ENCODE peak calls at places on chromosomes 4 and X, in five cellular contexts. Z is cerebellar cortex; B is retinal pigment epithelial cell; J is stimulated activated CD8-positive, alpha-beta memory T cell treated with anti-CD3 and anti-CD28 coated beads, Interleukin-15, amount 100 ng/mL, for 24 hours; N is HCT116. C is an unnamed sample.

GRCh38 chr4:149983931-149984330 is 94.3 kb upstream of the DCLK2 start:
- DNase-seq in B (no peak), J (no peak), N (no peak), Z (no peak), C (no peak)

GRCh38 chr4:56683455-56683854 is 2.4 kb upstream of the HOPX start:
- DNase-seq in B (no peak), N (no peak), Z (no peak), J (no peak), C (no peak)

GRCh38 chr4:42078184-42078801 is 74.2 kb downstream of the BEND4 start:
- DNase-seq in N (no peak), Z (no peak), J (no peak), B (no peak), C (no peak)

GRCh38 chr4:83316459-83317170 is 18.0 kb downstream of the HPSE start:
- DNase-seq in J (no peak), B (no peak), N (no peak), Z (no peak), C (no peak)

GRCh38 chrX:75989806-75990590 is 182.9 kb upstream of the PBDC1 start:
- DNase-seq in Z (no peak), B (no peak), N (no peak), J (no peak), C (no peak)

GRCh38 chr4:159047478-159048165 is 55.3 kb upstream of the RAPGEF2 start:
- DNase-seq in N (no peak), J (no peak), Z (peak; percentile 2), B (no peak), C (no peak)

GRCh38 chr4:3145251-3145908 is 70.9 kb downstream of the HTT start:
- DNase-seq in B (no peak), N (no peak), Z (peak; percentile 30), J (no peak), C (no peak)

GRCh38 chr4:77002321-77002720 is 52.8 kb downstream of the SEPTIN11 start:
- DNase-seq in Z (no peak), N (no peak), B (peak; percentile 64), J (no peak), C (no peak)

GRCh38 chr4:118921736-118922135 is 33.1 kb downstream of the SYNPO2 start:
- DNase-seq in Z (peak; percentile 2), J (no peak), B (no peak), N (no peak), C (no peak)

GRCh38 chrX:45515262-45516215 is 314.9 kb upstream of the DIPK2B start:
- DNase-seq in Z (peak; percentile 22), N (peak; percentile 62), B (peak; percentile 58), J (no peak), C (no peak)

GRCh38 chrX:140817943-140818342 is 108.4 kb downstream of the LINC00632 start:
- DNase-seq in J (no peak), Z (peak; percentile 0), B (no peak), N (no peak), C (no peak)

GRCh38 chrX:150512426-150512825 is 56.0 kb upstream of the MTM1 start:
- DNase-seq in N (no peak), J (no peak), B (no peak), Z (no peak), C (no peak)

GRCh38 chr4:67198757-67199156 is 346.5 kb downstream of the CENPC start:
- DNase-seq in B (peak; percentile 73), Z (peak; percentile 20), N (no peak), J (no peak), C (no peak)

GRCh38 chr4:180028682-180029081 is 2214.5 kb upstream of the TENM3 start:
- DNase-seq in N (peak; percentile 33), J (no peak), Z (peak; percentile 51), B (no peak), C (no peak)

GRCh38 chr4:14871676-14872430 is 130.4 kb upstream of the CPEB2 start:
- DNase-seq in J (no peak), N (peak; percentile 2), B (no peak), Z (no peak), C (no peak)

GRCh38 chr4:8920969-8921368 is 49.3 kb upstream of the HMX1 start:
- DNase-seq in N (no peak), J (no peak), Z (no peak), B (no peak), C (no peak)

GRCh38 chrX:21747523-21747922 is 10.4 kb downstream of the SMPX start:
- DNase-seq in J (no peak), N (no peak), B (no peak), Z (no peak), C (no peak)